ENCODE peak calls at places on chromosomes 12 and 14, in seven cellular contexts. S is epithelial cell of esophagus, L is HCT116, G is brain microvascular endothelial cell, P is transverse colon, X is AG09309, Y is astrocyte. U is an unnamed sample.

GRCh38 chr12:19140381-19141236 is 11.1 kb downstream of the PLEKHA5 start:
- DNase-seq in G (no peak), Y (peak; percentile 14), S (no peak), P (no peak), L (no peak), X (no peak), U (no peak)

GRCh38 chr14:83007641-83008237 is 1474.1 kb upstream of the SEL1L start:
- DNase-seq in Y (no peak), G (no peak), P (no peak), L (no peak), S (no peak), X (no peak), U (no peak)

GRCh38 chr12:46409342-46409741 is 36.8 kb upstream of the SLC38A2 start:
- DNase-seq in X (no peak), G (no peak), L (no peak), P (no peak), S (no peak), Y (no peak), U (no peak)

GRCh38 chr12:15581006-15581405 is 208.2 kb downstream of the EPS8 start:
- DNase-seq in G (peak; percentile 49), L (no peak), P (no peak), S (no peak), Y (no peak), X (no peak), U (no peak)

GRCh38 chr12:95838125-95838524 is 20.6 kb upstream of the SNRPF start:
- DNase-seq in G (peak; percentile 61), S (peak; percentile 10), Y (peak; percentile 49), L (no peak), P (peak; percentile 65), X (no peak), U (peak; percentile 92)

GRCh38 chr12:3553681-3554546 is 62.9 kb downstream of the PRMT8 start:
- DNase-seq in Y (no peak), G (no peak), L (no peak), X (no peak), S (no peak), P (no peak), U (no peak)

GRCh38 chr12:114294303-114294685 is 111.7 kb downstream of the TBX5 start:
- DNase-seq in Y (peak; percentile 45), L (no peak), G (no peak), P (no peak), S (no peak), X (peak; percentile 42), U (no peak)

GRCh38 chr14:52961060-52961639 is 10.3 kb upstream of the FERMT2 start:
- DNase-seq in G (peak; percentile 65), L (peak; percentile 58), P (peak; percentile 50), S (peak; percentile 79), Y (peak; percentile 38), X (no peak), U (peak; percentile 35)

GRCh38 chr12:131384544-131384855 is 326.4 kb upstream of the SFSWAP start:
- DNase-seq in L (no peak), P (no peak), S (no peak), X (no peak), Y (no peak), G (no peak), U (no peak)

GRCh38 chr12:66405395-66405794 is 103.1 kb downstream of the HELB start:
- DNase-seq in L (no peak), S (peak; percentile 42), X (no peak), P (no peak), G (peak; percentile 38), Y (peak; percentile 52), U (no peak)

GRCh38 chr14:24042733-24043132 is 9.1 kb upstream of the CARMIL3 start:
- DNase-seq in L (no peak), P (no peak), Y (no peak), G (no peak), X (no peak), S (no peak), U (no peak)

GRCh38 chr14:94945615-94946014 is 175.7 kb upstream of the GSC start:
- DNase-seq in G (no peak), L (no peak), S (no peak), P (no peak), Y (no peak), X (no peak), U (no peak)

GRCh38 chr14:69312608-69313007 is 52.6 kb downstream of the GALNT16 start:
- DNase-seq in L (no peak), P (no peak), S (no peak), Y (no peak), X (no peak), G (no peak), U (no peak)

GRCh38 chr14:105315211-105315721 is 718 bp downstream of the PACS2 start:
- DNase-seq in L (peak; percentile 27), S (peak; percentile 48), P (peak; percentile 66), Y (no peak), G (no peak), X (no peak), U (no peak)

GRCh38 chr14:64974563-64974962 is 2.4 kb upstream of the RAB15 start:
- DNase-seq in L (no peak), G (no peak), Y (no peak), X (no peak), P (no peak), S (no peak), U (no peak)

GRCh38 chr12:132043216-132043615 is 93.5 kb downstream of the EP400 start:
- DNase-seq in S (peak; percentile 48), X (no peak), P (no peak), Y (no peak), G (no peak), L (no peak), U (no peak)

DNA sequence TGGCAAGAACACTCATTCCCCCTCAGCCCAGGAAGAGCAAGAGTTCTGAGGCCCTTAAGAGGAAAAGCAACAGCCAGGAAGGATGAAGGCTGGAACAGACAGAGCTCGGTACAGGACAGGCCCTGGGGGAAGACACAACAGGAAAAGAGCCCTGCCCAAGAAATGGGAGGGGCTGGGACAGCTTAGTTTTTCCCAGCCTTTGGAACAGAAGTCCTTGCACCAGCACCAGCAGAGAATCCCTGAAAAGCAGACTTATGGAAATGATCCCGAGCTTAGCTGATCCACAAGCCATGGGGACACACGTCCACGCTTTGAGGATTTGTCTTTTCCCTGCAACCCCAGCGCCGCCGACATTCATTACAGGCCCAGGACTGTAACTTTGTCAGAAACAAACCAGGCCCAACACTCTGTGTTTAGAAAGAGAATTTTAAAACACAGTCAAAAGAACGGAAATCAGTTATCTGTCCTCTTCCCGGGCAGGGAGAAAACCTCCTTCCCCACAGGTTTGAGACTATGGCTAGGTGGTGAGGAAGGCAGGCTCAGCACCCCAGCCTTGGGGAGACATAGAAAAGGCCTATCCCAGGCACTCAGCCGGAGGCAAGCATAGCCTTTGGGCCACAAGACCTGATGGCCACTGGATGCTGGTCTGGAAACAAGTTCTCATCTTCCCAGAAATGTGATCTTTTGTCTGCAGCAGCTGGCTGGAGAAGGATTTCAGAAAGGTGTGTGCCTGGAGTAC is 4.0 kb upstream of the AVIL start:
- DNase-seq in L (no peak), X (no peak), P (no peak), G (no peak), Y (no peak), S (no peak), U (no peak)
- H3K4me3 ChIP-seq in L (no peak overlapping the region), X (no peak overlapping the region), P (no peak overlapping the region), G (no peak overlapping the region), Y (no peak overlapping the region), S (no peak overlapping the region), U (no peak overlapping the region)

DNA sequence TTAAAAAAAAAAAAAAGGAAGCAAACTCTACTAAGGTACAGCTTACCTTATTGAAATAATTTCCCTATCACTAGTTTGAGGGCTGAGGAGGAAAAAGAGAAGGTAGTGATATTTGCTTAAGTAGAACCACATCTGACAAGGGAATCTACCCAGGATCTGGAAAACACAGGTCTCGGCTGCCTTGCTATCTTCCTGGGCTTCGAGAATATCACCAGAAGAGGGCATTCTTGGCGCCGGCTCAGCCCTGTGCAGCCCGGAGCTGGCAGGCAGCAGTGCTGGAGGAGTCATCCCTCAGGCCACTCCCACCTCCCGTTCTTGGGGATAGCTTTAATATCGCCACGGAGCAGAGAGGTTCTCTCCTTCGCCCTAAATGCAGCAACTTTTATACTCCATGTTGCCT is 1181.2 kb downstream of the VRK1 start:
- DNase-seq in P (peak; percentile 78), X (no peak), L (peak; percentile 6), G (peak; percentile 27), S (peak; percentile 88), Y (peak; percentile 61), U (no peak)
- TF ChIP-seq CTCF in P (peak; percentile 36), X (no peak), L (peak; percentile 21), G (no peak), S (peak; percentile 72), Y (peak; percentile 33), U (no peak)

GRCh38 chr14:44897041-44897843 is 64.5 kb downstream of the KLHL28 start:
- DNase-seq in L (peak; percentile 95), S (peak; percentile 98), Y (peak; percentile 93), P (peak; percentile 99), G (peak; percentile 99), X (peak; percentile 84), U (peak; percentile 91)

GRCh38 chr14:44897844-44898151 is 63.9 kb downstream of the KLHL28 start:
- DNase-seq in L (peak; percentile 40), X (no peak), Y (no peak), P (no peak), G (no peak), S (no peak), U (no peak)

GRCh38 chr14:44895716-44896115 is 66.0 kb downstream of the KLHL28 start:
- DNase-seq in G (peak; percentile 69), P (no peak), S (peak; percentile 87), X (peak; percentile 50), L (no peak), Y (peak; percentile 87), U (no peak)

GRCh38 chr14:44896275-44897040 is 65.3 kb downstream of the KLHL28 start:
- DNase-seq in G (no peak), S (no peak), Y (no peak), L (no peak), X (no peak), P (no peak), U (no peak)

DNA sequence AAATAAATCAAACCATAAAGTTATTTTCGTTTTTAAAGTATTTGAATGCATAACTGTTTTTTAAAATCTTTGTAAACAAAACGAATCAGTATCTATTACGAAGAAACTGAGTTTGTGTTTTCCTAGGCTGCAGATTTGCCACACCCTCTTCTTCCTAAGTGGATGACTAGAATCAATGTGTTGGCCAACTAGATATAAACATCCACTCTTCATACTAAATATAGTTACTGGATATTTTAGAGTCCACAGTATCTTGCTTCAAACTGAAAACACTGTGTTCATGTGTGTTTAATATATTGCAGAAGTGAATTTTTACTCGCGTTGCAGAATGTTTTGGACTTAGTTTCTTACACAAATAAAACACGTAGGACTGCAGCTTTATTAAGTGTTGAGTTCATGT is 63.2 kb downstream of the KLHL28 start:
- DNase-seq in P (no peak), S (peak; percentile 21), X (no peak), G (no peak), L (no peak), Y (no peak), U (no peak)
- H3K4me3 ChIP-seq in P (peak overlapping the region; percentile 96), S (no peak overlapping the region), X (peak overlapping the region; percentile 73), G (peak overlapping the region; percentile 76), L (peak overlapping the region; percentile 59), Y (peak overlapping the region; percentile 85), U (peak overlapping the region; percentile 60)

GRCh38 chr12:32542550-32543229 is 136.4 kb upstream of the DNM1L start:
- DNase-seq in P (no peak), X (no peak), S (no peak), G (no peak), L (no peak), Y (no peak), U (no peak)
- TF ChIP-seq CTCF in P (no peak), X (no peak), S (no peak), G (no peak), L (no peak), Y (no peak), U (no peak)

U was measured in HFF-Myc.